ENCODE peak calls at places on chromosomes 16 and 17, in seven cellular contexts. L is progenitor cell of endocrine pancreas; I is BE2C; X is HEK293T; N is left ventricle myocardium superior; C is kidney tubule cell; Z is naive thymus-derived CD8-positive, alpha-beta T cell. O is an unnamed sample.

GRCh38 chr17:35373532-35373983 is at the start of gene SLFN11:
- DNase-seq in L (no peak), I (no peak), X (no peak), N (peak), C (peak), Z (peak), O (peak)

GRCh38 chr17:8785547-8786412 is 13.4 kb downstream of the MFSD6L start:
- DNase-seq in L (peak), I (peak), X (peak), N (peak), C (peak), Z (peak), O (peak)

GRCh38 chr17:32496348-32497078 is 9.7 kb downstream of the CDK5R1 start:
- DNase-seq in L (no peak), I (no peak), X (no peak), N (no peak), C (peak), Z (no peak), O (no peak)

GRCh38 chr17:48578616-48579560 is 738 bp upstream of the HOXB4 start:
- DNase-seq in L (no peak), I (no peak), X (no peak), N (no peak), C (no peak), Z (no peak), O (peak)

GRCh38 chr16:81651758-81652718 is 127.1 kb upstream of the PLCG2 start:
- DNase-seq in L (no peak), I (no peak), X (no peak), N (no peak), C (no peak), Z (no peak), O (no peak)

GRCh38 chr16:275041-275621 is 613 bp downstream of the RGS11 start:
- DNase-seq in L (no peak), I (peak), X (no peak), N (no peak), C (no peak), Z (no peak), O (no peak)

GRCh38 chr17:74164446-74165045 is 38.9 kb upstream of the RPL38 start:
- DNase-seq in L (no peak), I (no peak), X (no peak), N (no peak), C (no peak), Z (no peak), O (no peak)

GRCh38 chr16:30875881-30876791 is 17.7 kb downstream of the BCL7C start:
- DNase-seq in L (no peak), I (no peak), X (no peak), N (no peak), C (peak), Z (no peak), O (peak)

GRCh38 chr16:29816694-29817441 is 916 bp downstream of the PAGR1 start:
- DNase-seq in L (no peak), I (peak), X (peak), N (peak), C (peak), Z (peak), O (peak)

GRCh38 chr17:4643676-4644075 is 2.2 kb upstream of the ALOX15 start:
- DNase-seq in L (no peak), I (no peak), X (no peak), N (no peak), C (no peak), Z (no peak), O (no peak)

O was measured in HAP-1.